ENCODE peak calls at places on chromosomes 11 and 22, in seven cellular contexts. E is K562, F is HCT116, K is SK-N-SH, T is GM12878, G is HepG2, R is H1. H is an unnamed sample.

GRCh38 chr22:49329636-49330035 is 498.0 kb downstream of the BRD1 start:
- DNase-seq in F (no peak), T (no peak), G (no peak), K (no peak), R (no peak), E (no peak), H (no peak)

GRCh38 chr11:47595967-47596366 is 1.8 kb upstream of the C1QTNF4 start:
- DNase-seq in T (no peak), K (no peak), F (no peak), G (no peak), R (no peak), E (no peak), H (no peak)

GRCh38 chr11:63839508-63840355 is 822 bp downstream of the MARK2 start:
- DNase-seq in E (no peak), K (no peak), F (no peak), G (no peak), R (no peak), T (no peak), H (no peak)

GRCh38 chr22:22949953-22950352 is 62.3 kb downstream of the IGLL5 start:
- DNase-seq in G (no peak), E (no peak), R (no peak), T (no peak), F (no peak), K (no peak), H (no peak)

GRCh38 chr11:6438979-6439571 is 1.7 kb downstream of the HPX start:
- DNase-seq in K (peak; percentile 64), R (peak; percentile 54), G (peak; percentile 67), F (peak; percentile 43), E (peak; percentile 60), T (no peak), H (peak; percentile 44)

GRCh38 chr11:818396-819128 is at the start of gene PNPLA2:
- DNase-seq in G (peak; percentile 74), F (no peak), T (no peak), E (no peak), R (peak; percentile 69), K (no peak), H (no peak)

GRCh38 chr22:47796128-47796908 is 1033.9 kb downstream of the TBC1D22A start:
- DNase-seq in F (no peak), K (no peak), G (no peak), T (no peak), R (no peak), E (no peak), H (no peak)

GRCh38 chr22:48171294-48171693 is 1408.8 kb downstream of the TBC1D22A start:
- DNase-seq in F (no peak), T (no peak), G (no peak), K (no peak), R (no peak), E (no peak), H (no peak)

GRCh38 chr11:121614661-121615240 is 162.0 kb upstream of the SORL1-AS1 start:
- DNase-seq in K (no peak), G (no peak), E (no peak), T (no peak), F (no peak), R (no peak), H (no peak)

GRCh38 chr22:27797793-27798525 is 3.6 kb downstream of the MN1 start:
- DNase-seq in E (no peak), G (no peak), F (no peak), T (no peak), R (no peak), K (no peak), H (no peak)

GRCh38 chr11:83680351-83680750 is 394.2 kb upstream of the CCDC90B start:
- DNase-seq in F (no peak), T (no peak), K (peak; percentile 2), E (no peak), R (no peak), G (no peak), H (no peak)

GRCh38 chr11:16775604-16776283 is 37.3 kb downstream of the C11orf58 start:
- DNase-seq in K (no peak), F (no peak), E (no peak), R (no peak), G (no peak), T (no peak), H (no peak)

GRCh38 chr11:99893803-99894202 is 793.3 kb upstream of the ARHGAP42 start:
- DNase-seq in G (no peak), E (no peak), R (no peak), F (no peak), T (no peak), K (no peak), H (no peak)

GRCh38 chr11:19379465-19379864 is 138.7 kb upstream of the E2F8 start:
- DNase-seq in G (no peak), R (no peak), E (no peak), F (no peak), T (no peak), K (no peak), H (no peak)

GRCh38 chr11:72626637-72626936 is 47.6 kb downstream of the PDE2A start:
- DNase-seq in F (no peak), K (no peak), E (no peak), G (no peak), T (no peak), R (no peak), H (no peak)

GRCh38 chr11:8055111-8055835 is 25.7 kb upstream of the TUB start:
- DNase-seq in F (no peak), R (peak; percentile 76), E (peak; percentile 30), G (no peak), T (no peak), K (no peak), H (no peak)

GRCh38 chr22:49240472-49240871 is 587.2 kb downstream of the BRD1 start:
- DNase-seq in T (no peak), E (no peak), G (no peak), R (peak; percentile 14), K (no peak), F (no peak), H (no peak)

GRCh38 chr11:43576834-43577521 is 103.6 kb upstream of the HSD17B12 start:
- DNase-seq in F (peak; percentile 12), R (peak; percentile 94), T (no peak), E (peak; percentile 80), K (peak; percentile 71), G (peak; percentile 32), H (peak; percentile 84)

GRCh38 chr11:12075822-12076821 is 34.3 kb upstream of the MICAL2 start:
- DNase-seq in E (no peak), K (no peak), R (no peak), G (no peak), F (no peak), T (no peak), H (no peak)

GRCh38 chr22:50551160-50551752 is 5.6 kb downstream of the KLHDC7B start:
- DNase-seq in F (no peak), E (no peak), T (no peak), R (no peak), G (no peak), K (no peak), H (no peak)

GRCh38 chr22:50548046-50548912 is 2.6 kb downstream of the KLHDC7B start:
- DNase-seq in F (no peak), T (no peak), G (no peak), R (peak; percentile 61), E (no peak), K (peak; percentile 38), H (no peak)

GRCh38 chr22:50548913-50549790 is 3.5 kb downstream of the KLHDC7B start:
- DNase-seq in T (no peak), G (no peak), K (peak; percentile 26), F (no peak), E (no peak), R (peak; percentile 56), H (no peak)

GRCh38 chr22:50553310-50553709 is 7.6 kb downstream of the KLHDC7B start:
- DNase-seq in R (no peak), G (no peak), T (no peak), K (peak; percentile 44), E (no peak), F (no peak), H (no peak)

DNA sequence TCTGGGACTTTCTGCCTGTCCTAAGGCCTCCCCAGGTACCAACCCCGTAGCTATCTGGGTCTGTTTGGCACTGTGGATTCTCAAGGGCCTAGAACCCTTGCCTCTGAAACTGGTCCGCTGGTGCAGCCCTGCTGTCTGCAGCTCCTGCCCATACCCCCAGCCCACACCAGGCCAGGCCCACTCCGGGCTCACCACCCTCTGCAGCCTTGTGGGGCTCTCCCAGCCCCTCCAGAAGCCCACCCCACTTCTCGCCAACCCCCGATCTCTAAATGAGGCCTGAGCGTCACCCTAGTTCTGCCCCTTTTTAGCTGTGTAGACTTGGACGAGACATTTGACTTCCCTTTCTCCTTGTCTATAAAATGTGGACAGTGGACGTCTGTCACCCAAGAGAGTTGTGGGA is 4.7 kb downstream of the KLHDC7B start:
- DNase-seq in K (no peak), E (no peak), G (no peak), F (no peak), R (no peak), T (no peak), H (no peak)
- TF ChIP-seq YY1 in K (no peak), E (no peak), G (no peak), F (no peak), R (no peak), T (no peak), H (no peak)

DNA sequence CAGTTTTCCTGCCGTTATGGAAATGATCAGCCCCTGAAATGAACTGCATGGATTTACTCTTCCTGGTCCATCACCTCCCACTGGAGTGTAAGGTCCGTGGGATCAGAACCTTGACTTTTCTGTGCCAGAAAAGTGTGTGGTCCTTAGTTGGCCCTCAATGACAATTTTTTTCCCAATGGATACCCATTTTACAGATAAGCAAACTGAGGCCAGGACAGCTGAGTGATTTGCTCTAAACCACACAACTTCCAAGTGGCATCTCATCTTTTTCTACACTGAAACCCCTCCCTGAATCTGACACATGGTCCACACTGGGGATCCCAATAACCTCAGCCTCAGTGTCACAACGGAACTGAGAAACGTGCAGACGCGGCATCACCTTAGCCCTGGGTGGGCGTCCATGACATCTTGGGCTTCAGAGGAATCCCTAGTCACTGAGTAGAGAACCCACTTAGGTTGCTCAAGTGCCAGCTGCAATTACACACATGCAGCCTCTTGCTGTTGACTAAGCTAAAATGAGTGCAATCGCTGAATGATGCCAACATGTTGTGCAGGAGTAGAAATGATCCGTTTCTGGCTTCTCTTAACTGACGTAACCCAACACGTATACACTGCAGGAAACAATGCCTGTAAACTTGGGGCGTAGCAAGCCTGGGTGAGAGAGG is 136.5 kb downstream of the SHANK2 start:
- DNase-seq in R (no peak), K (no peak), T (no peak), E (no peak), F (no peak), G (no peak), H (no peak)
- TF ChIP-seq YY1 in R (no peak), K (no peak), T (no peak), E (no peak), F (no peak), G (no peak), H (no peak)

DNA sequence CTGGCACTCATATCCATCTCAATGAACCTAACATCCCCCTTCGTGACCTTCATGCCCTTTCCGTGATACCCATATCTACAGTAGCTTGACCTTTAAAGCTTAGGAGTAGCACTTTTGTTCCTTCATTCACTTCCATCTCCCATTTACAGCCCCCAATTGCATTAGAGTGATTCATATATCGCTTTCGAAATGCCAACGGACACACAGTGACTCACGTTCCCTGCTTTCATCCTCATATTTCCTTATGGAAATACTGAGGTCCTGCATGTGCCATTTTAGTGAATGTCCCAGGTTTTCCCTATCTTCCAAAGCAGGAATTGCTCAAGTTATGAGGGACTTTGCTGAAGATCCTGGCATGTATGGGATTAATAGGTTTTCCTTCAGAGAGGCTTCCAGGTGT is 44.3 kb upstream of the CEP126 start:
- DNase-seq in K (no peak), G (no peak), F (peak; percentile 41), T (no peak), E (no peak), R (no peak), H (no peak)
- TF ChIP-seq YY1 in K (no peak), G (no peak), F (no peak), T (no peak), E (no peak), R (no peak), H (no peak)

GRCh38 chr11:61028135-61028729 is 56.8 kb downstream of the CD6 start:
- DNase-seq in F (no peak), G (no peak), K (no peak), R (no peak), E (no peak), T (peak; percentile 76), H (no peak)
- TF ChIP-seq YY1 in F (no peak), G (no peak), K (no peak), R (no peak), E (no peak), T (no peak), H (no peak)